ENCODE peak calls at places on chromosomes 11 and 22, in four cellular contexts. One of them, this sample, is unnamed.

GRCh38 chr11:1513326-1514296 is 27.0 kb upstream of the MOB2 start:
- DNase-seq in stomach: no peak
- DNase-seq in esophagus squamous epithelium: no peak
- DNase-seq in IMR-90: no peak
- DNase-seq in this sample: no peak

GRCh38 chr11:110147965-110148709 is 54.9 kb downstream of the ZC3H12C start:
- DNase-seq in stomach: no peak
- DNase-seq in esophagus squamous epithelium: no peak
- DNase-seq in IMR-90: peak; percentile 92
- DNase-seq in this sample: no peak

GRCh38 chr11:21659961-21660360 is 532.9 kb upstream of the ANO5 start:
- DNase-seq in stomach: no peak
- DNase-seq in esophagus squamous epithelium: no peak
- DNase-seq in IMR-90: no peak
- DNase-seq in this sample: no peak

GRCh38 chr11:130635937-130636336 is 187.5 kb downstream of the ADAMTS15 start:
- DNase-seq in stomach: no peak
- DNase-seq in esophagus squamous epithelium: no peak
- DNase-seq in IMR-90: no peak
- DNase-seq in this sample: no peak

GRCh38 chr11:117972589-117973445 is 13.4 kb upstream of the IL10RA start:
- DNase-seq in stomach: no peak
- DNase-seq in esophagus squamous epithelium: no peak
- DNase-seq in IMR-90: no peak
- DNase-seq in this sample: no peak

GRCh38 chr11:127182586-127183203 is 182.1 kb upstream of the KIRREL3 start:
- DNase-seq in stomach: no peak
- DNase-seq in esophagus squamous epithelium: no peak
- DNase-seq in IMR-90: no peak
- DNase-seq in this sample: no peak

GRCh38 chr11:11347583-11347982 is 5.5 kb downstream of the CSNK2A3 start:
- DNase-seq in stomach: no peak
- DNase-seq in esophagus squamous epithelium: no peak
- DNase-seq in IMR-90: no peak
- DNase-seq in this sample: no peak

GRCh38 chr11:17075506-17075905 is 2.0 kb downstream of the RPS13 start:
- DNase-seq in stomach: no peak
- DNase-seq in esophagus squamous epithelium: no peak
- DNase-seq in IMR-90: no peak
- DNase-seq in this sample: no peak

GRCh38 chr11:34366522-34366921 is 8.7 kb upstream of the ABTB2 start:
- DNase-seq in stomach: peak; percentile 50
- DNase-seq in esophagus squamous epithelium: no peak
- DNase-seq in IMR-90: no peak
- DNase-seq in this sample: no peak

GRCh38 chr22:24968066-24968561 is 15.6 kb downstream of the KIAA1671 start:
- DNase-seq in stomach: no peak
- DNase-seq in esophagus squamous epithelium: no peak
- DNase-seq in IMR-90: no peak
- DNase-seq in this sample: no peak

GRCh38 chr11:2212411-2213251 is 41.0 kb upstream of the TH start:
- DNase-seq in stomach: peak; percentile 55
- DNase-seq in esophagus squamous epithelium: no peak
- DNase-seq in IMR-90: no peak
- DNase-seq in this sample: no peak

GRCh38 chr22:46149998-46150549 is at the start of gene PPARA:
- DNase-seq in stomach: peak; percentile 95
- DNase-seq in esophagus squamous epithelium: no peak
- DNase-seq in IMR-90: peak; percentile 60
- DNase-seq in this sample: peak; percentile 81

GRCh38 chr22:17705565-17706450 is 67.3 kb downstream of the BCL2L13 start:
- DNase-seq in stomach: no peak
- DNase-seq in esophagus squamous epithelium: no peak
- DNase-seq in IMR-90: peak; percentile 6
- DNase-seq in this sample: no peak

GRCh38 chr11:1916132-1916985 is 3.1 kb upstream of the TNNT3 start:
- DNase-seq in stomach: no peak
- DNase-seq in esophagus squamous epithelium: no peak
- DNase-seq in IMR-90: no peak
- DNase-seq in this sample: no peak

GRCh38 chr11:37504066-37504611 is 906.1 kb upstream of the RAG2 start:
- DNase-seq in stomach: no peak
- DNase-seq in esophagus squamous epithelium: no peak
- DNase-seq in IMR-90: peak; percentile 90
- DNase-seq in this sample: no peak

GRCh38 chr11:117090111-117090706 is 8.0 kb downstream of the SIK3 start:
- DNase-seq in stomach: no peak
- DNase-seq in esophagus squamous epithelium: no peak
- DNase-seq in IMR-90: no peak
- DNase-seq in this sample: no peak

GRCh38 chr11:130088909-130089668 is 19.4 kb downstream of the APLP2 start:
- DNase-seq in stomach: no peak
- DNase-seq in esophagus squamous epithelium: no peak
- DNase-seq in IMR-90: no peak
- DNase-seq in this sample: no peak

GRCh38 chr11:3150726-3151125 is 14.4 kb downstream of the OSBPL5 start:
- DNase-seq in stomach: no peak
- DNase-seq in esophagus squamous epithelium: no peak
- DNase-seq in IMR-90: no peak
- DNase-seq in this sample: no peak

GRCh38 chr22:29306175-29306829 is at the start of gene GAS2L1:
- DNase-seq in stomach: peak; percentile 81
- DNase-seq in esophagus squamous epithelium: no peak
- DNase-seq in IMR-90: peak; percentile 73
- DNase-seq in this sample: peak; percentile 24

GRCh38 chr11:105142167-105142566 is 2.6 kb upstream of the CARD18 start:
- DNase-seq in stomach: no peak
- DNase-seq in esophagus squamous epithelium: no peak
- DNase-seq in IMR-90: no peak
- DNase-seq in this sample: no peak

GRCh38 chr11:95680169-95680929 is 109.2 kb downstream of the FAM76B start:
- DNase-seq in stomach: no peak
- DNase-seq in esophagus squamous epithelium: no peak
- DNase-seq in IMR-90: peak; percentile 85
- DNase-seq in this sample: no peak

GRCh38 chr22:26894362-26894761 is 237.0 kb downstream of the MIAT start:
- DNase-seq in stomach: no peak
- DNase-seq in esophagus squamous epithelium: no peak
- DNase-seq in IMR-90: peak; percentile 18
- DNase-seq in this sample: no peak

GRCh38 chr11:32006799-32007388 is 84.0 kb upstream of the RCN1 start:
- DNase-seq in stomach: no peak
- DNase-seq in esophagus squamous epithelium: no peak
- DNase-seq in IMR-90: peak; percentile 51
- DNase-seq in this sample: peak; percentile 7

GRCh38 chr11:115930886-115931537 is 426.8 kb upstream of the CADM1 start:
- DNase-seq in stomach: no peak
- DNase-seq in esophagus squamous epithelium: no peak
- DNase-seq in IMR-90: no peak
- DNase-seq in this sample: no peak

GRCh38 chr11:78922886-78923625 is 348.4 kb upstream of the NARS2 start:
- DNase-seq in stomach: no peak
- DNase-seq in esophagus squamous epithelium: no peak
- DNase-seq in IMR-90: no peak
- DNase-seq in this sample: no peak

GRCh38 chr22:35596821-35597220 is 20.3 kb downstream of the MB start:
- DNase-seq in stomach: no peak
- DNase-seq in esophagus squamous epithelium: no peak
- DNase-seq in IMR-90: no peak
- DNase-seq in this sample: no peak

GRCh38 chr11:132685174-132685611 is 847.1 kb downstream of the OPCML start:
- DNase-seq in stomach: no peak
- DNase-seq in esophagus squamous epithelium: no peak
- DNase-seq in IMR-90: peak; percentile 62
- DNase-seq in this sample: no peak

GRCh38 chr11:6357222-6357621 is 33.1 kb upstream of the SMPD1 start:
- DNase-seq in stomach: no peak
- DNase-seq in esophagus squamous epithelium: no peak
- DNase-seq in IMR-90: peak; percentile 95
- DNase-seq in this sample: peak; percentile 49

GRCh38 chr11:81963018-81963417 is 770.6 kb downstream of the FAM181B start:
- DNase-seq in stomach: no peak
- DNase-seq in esophagus squamous epithelium: no peak
- DNase-seq in IMR-90: no peak
- DNase-seq in this sample: no peak

GRCh38 chr11:34433899-34434298 is 4.8 kb upstream of the CAT start:
- DNase-seq in stomach: peak; percentile 38
- DNase-seq in esophagus squamous epithelium: no peak
- DNase-seq in IMR-90: no peak
- DNase-seq in this sample: no peak

GRCh38 chr22:36048911-36049677 is 20.5 kb upstream of the RBFOX2 start:
- DNase-seq in stomach: no peak
- DNase-seq in esophagus squamous epithelium: no peak
- DNase-seq in IMR-90: peak; percentile 77
- DNase-seq in this sample: no peak

GRCh38 chr22:23068096-23068831 is 2.1 kb upstream of the GNAZ start:
- DNase-seq in stomach: peak; percentile 22
- DNase-seq in esophagus squamous epithelium: no peak
- DNase-seq in IMR-90: no peak
- DNase-seq in this sample: no peak

GRCh38 chr22:33853200-33854097 is 66.8 kb downstream of the LARGE1 start:
- DNase-seq in stomach: peak; percentile 85
- DNase-seq in esophagus squamous epithelium: no peak
- DNase-seq in IMR-90: peak; percentile 77
- DNase-seq in this sample: no peak

GRCh38 chr11:27910186-27910941 is 197.6 kb downstream of the KIF18A start:
- DNase-seq in stomach: no peak
- DNase-seq in esophagus squamous epithelium: no peak
- DNase-seq in IMR-90: peak; percentile 84
- DNase-seq in this sample: no peak

GRCh38 chr11:116643521-116643920 is 129.3 kb downstream of the BUD13 start:
- DNase-seq in stomach: no peak
- DNase-seq in esophagus squamous epithelium: no peak
- DNase-seq in IMR-90: no peak
- DNase-seq in this sample: no peak

GRCh38 chr11:133303262-133303661 is 229.0 kb downstream of the OPCML start:
- DNase-seq in stomach: no peak
- DNase-seq in esophagus squamous epithelium: no peak
- DNase-seq in IMR-90: no peak
- DNase-seq in this sample: no peak

GRCh38 chr11:73320786-73321325 is 12.8 kb downstream of the ARHGEF17 start:
- DNase-seq in stomach: no peak
- DNase-seq in esophagus squamous epithelium: no peak
- DNase-seq in IMR-90: peak; percentile 40
- DNase-seq in this sample: no peak

GRCh38 chr22:30325065-30325720 is 1.5 kb downstream of the TBC1D10A start:
- DNase-seq in stomach: peak; percentile 48
- DNase-seq in esophagus squamous epithelium: no peak
- DNase-seq in IMR-90: peak; percentile 90
- DNase-seq in this sample: no peak

GRCh38 chr11:69644071-69644961 is 3.4 kb downstream of the CCND1 start:
- DNase-seq in stomach: peak; percentile 87
- DNase-seq in esophagus squamous epithelium: no peak
- DNase-seq in IMR-90: peak; percentile 92
- DNase-seq in this sample: no peak
- H3K4me1 ChIP-seq in stomach: peaks cover 58% of the 10 kb centered on the region
- H3K4me1 ChIP-seq in esophagus squamous epithelium: peaks cover 20% of the 10 kb centered on the region
- H3K4me1 ChIP-seq in IMR-90: peaks cover 21% of the 10 kb centered on the region
- H3K4me1 ChIP-seq in this sample: peaks cover 9% of the 10 kb centered on the region

GRCh38 chr11:44860967-44861828 is 89.5 kb downstream of the TP53I11 start:
- DNase-seq in stomach: no peak
- DNase-seq in esophagus squamous epithelium: no peak
- DNase-seq in IMR-90: no peak
- DNase-seq in this sample: no peak
- H3K27ac ChIP-seq in stomach: no peak overlapping the region
- H3K27ac ChIP-seq in esophagus squamous epithelium: peak overlapping the region; percentile 79
- H3K27ac ChIP-seq in IMR-90: peak overlapping the region; percentile 94
- H3K27ac ChIP-seq in this sample: no peak overlapping the region

GRCh38 chr22:49869091-49869830 is 15.6 kb downstream of the ZBED4 start:
- DNase-seq in stomach: no peak
- DNase-seq in esophagus squamous epithelium: no peak
- DNase-seq in IMR-90: no peak
- DNase-seq in this sample: no peak

GRCh38 chr22:49867303-49868250 is 13.9 kb downstream of the ZBED4 start:
- DNase-seq in stomach: no peak
- DNase-seq in esophagus squamous epithelium: no peak
- DNase-seq in IMR-90: no peak
- DNase-seq in this sample: no peak

GRCh38 chr22:49866134-49866533 is 12.5 kb downstream of the ZBED4 start:
- DNase-seq in stomach: no peak
- DNase-seq in esophagus squamous epithelium: no peak
- DNase-seq in IMR-90: no peak
- DNase-seq in this sample: no peak

GRCh38 chr22:49865156-49865555 is 11.5 kb downstream of the ZBED4 start:
- DNase-seq in stomach: no peak
- DNase-seq in esophagus squamous epithelium: no peak
- DNase-seq in IMR-90: no peak
- DNase-seq in this sample: no peak

GRCh38 chr22:49866646-49867045 is 13.0 kb downstream of the ZBED4 start:
- DNase-seq in stomach: no peak
- DNase-seq in esophagus squamous epithelium: no peak
- DNase-seq in IMR-90: no peak
- DNase-seq in this sample: no peak
- H3K9me3 ChIP-seq in stomach: peaks cover 40% of the 10 kb centered on the region
- H3K9me3 ChIP-seq in esophagus squamous epithelium: peaks cover 17% of the 10 kb centered on the region
- H3K9me3 ChIP-seq in IMR-90: peaks cover 30% of the 10 kb centered on the region
- H3K9me3 ChIP-seq in this sample: no peaks in the 10 kb centered on the region

GRCh38 chr11:10304495-10305261 is at the start of gene ADM:
- DNase-seq in stomach: peak; percentile 87
- DNase-seq in esophagus squamous epithelium: peak; percentile 39
- DNase-seq in IMR-90: peak; percentile 93
- DNase-seq in this sample: peak; percentile 34
- H3K4me1 ChIP-seq in stomach: peaks cover 74% of the 10 kb centered on the region
- H3K4me1 ChIP-seq in esophagus squamous epithelium: peaks cover 43% of the 10 kb centered on the region
- H3K4me1 ChIP-seq in IMR-90: peaks cover 10% of the 10 kb centered on the region
- H3K4me1 ChIP-seq in this sample: peaks cover 15% of the 10 kb centered on the region

DNA sequence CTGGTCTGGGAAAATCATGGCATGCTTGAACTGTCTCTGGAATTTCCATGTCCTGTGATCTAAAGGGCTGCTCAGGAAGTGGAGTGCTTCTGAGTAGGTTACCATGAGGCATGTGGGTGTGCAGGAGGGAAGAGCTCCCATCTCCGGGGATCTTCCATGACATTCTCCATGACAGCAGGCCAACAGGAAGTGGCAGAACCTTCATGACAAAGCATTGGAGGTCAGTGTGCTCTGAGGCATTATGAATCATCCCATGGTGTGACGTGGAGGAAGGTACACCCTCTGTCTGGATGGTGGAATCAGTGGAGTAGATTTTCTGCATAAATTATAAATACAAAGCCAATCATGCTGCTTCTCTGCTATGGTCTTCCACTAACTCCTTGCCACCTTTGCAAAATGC is 139.6 kb upstream of the E2F8 start:
- DNase-seq in stomach: no peak
- DNase-seq in esophagus squamous epithelium: no peak
- DNase-seq in IMR-90: peak; percentile 97
- DNase-seq in this sample: no peak
- H3K27ac ChIP-seq in stomach: no peak overlapping the region
- H3K27ac ChIP-seq in esophagus squamous epithelium: no peak overlapping the region
- H3K27ac ChIP-seq in IMR-90: no peak overlapping the region
- H3K27ac ChIP-seq in this sample: no peak overlapping the region

GRCh38 chr22:49656291-49656851 is 171.3 kb downstream of the BRD1 start:
- DNase-seq in stomach: no peak
- DNase-seq in esophagus squamous epithelium: no peak
- DNase-seq in IMR-90: no peak
- DNase-seq in this sample: no peak
- H3K9me3 ChIP-seq in stomach: no peaks in the 10 kb centered on the region
- H3K9me3 ChIP-seq in esophagus squamous epithelium: no peaks in the 10 kb centered on the region
- H3K9me3 ChIP-seq in IMR-90: peaks cover 32% of the 10 kb centered on the region
- H3K9me3 ChIP-seq in this sample: no peaks in the 10 kb centered on the region

This sample was measured in naive thymus-derived CD4-positive, alpha-beta T cell.